ENCODE peak calls at places on chromosome 17, in five cellular contexts. D is RWPE1; K is AG10803; S is activated CD4-positive, alpha-beta T cell treated with anti-CD3 and anti-CD28 coated beads, Interleukin-2, amount 10 ng/mL, durations not matched to agents 7 days and 5 days; C is coronary artery. L is an unnamed sample.

GRCh38 chr17:47967607-47968252 is 3.2 kb upstream of the CDK5RAP3 start:
- DNase-seq in D (peak), K (peak), S (no peak), C (no peak), L (peak)

GRCh38 chr17:78890111-78890897 is 12.7 kb downstream of the CEP295NL start:
- DNase-seq in D (no peak), K (no peak), S (peak), C (no peak), L (no peak)

GRCh38 chr17:57577751-57578607 is 167.1 kb downstream of the CCDC182 start:
- DNase-seq in D (no peak), K (peak), S (no peak), C (no peak), L (no peak)

GRCh38 chr17:82320956-82321927 is 3.8 kb upstream of the CD7 start:
- DNase-seq in D (no peak), K (no peak), S (peak), C (no peak), L (no peak)

GRCh38 chr17:77405867-77406513 is 265.2 kb downstream of the SEC14L1 start:
- DNase-seq in D (no peak), K (no peak), S (peak), C (no peak), L (no peak)

GRCh38 chr17:49063652-49064051 is 66.5 kb downstream of the IGF2BP1 start:
- DNase-seq in D (no peak), K (peak), S (no peak), C (no peak), L (peak)

GRCh38 chr17:74524751-74525725 is 6.2 kb downstream of the CD300LB start:
- DNase-seq in D (no peak), K (no peak), S (no peak), C (peak), L (no peak)

GRCh38 chr17:31413871-31414589 is 22.6 kb downstream of the RAB11FIP4 start:
- DNase-seq in D (peak), K (peak), S (no peak), C (no peak), L (peak)

GRCh38 chr17:15957206-15957605 is 12.3 kb downstream of the ADORA2B start:
- DNase-seq in D (no peak), K (no peak), S (no peak), C (no peak), L (no peak)

GRCh38 chr17:78138204-78139060 is 7.8 kb upstream of the C17orf99 start:
- DNase-seq in D (no peak), K (no peak), S (no peak), C (peak), L (no peak)

GRCh38 chr17:29039764-29040598 is 3.0 kb upstream of the PIPOX start:
- DNase-seq in D (peak), K (peak), S (no peak), C (no peak), L (peak)

GRCh38 chr17:17487998-17488397 is 8.2 kb downstream of the RASD1 start:
- DNase-seq in D (no peak), K (no peak), S (no peak), C (no peak), L (no peak)

GRCh38 chr17:82126479-82127314 is 28.7 kb upstream of the FASN start:
- DNase-seq in D (no peak), K (no peak), S (peak), C (no peak), L (no peak)

GRCh38 chr17:17900615-17901520 is 64.1 kb upstream of the SREBF1 start:
- DNase-seq in D (peak), K (peak), S (no peak), C (peak), L (peak)

GRCh38 chr17:43984521-43984920 is 19.9 kb upstream of the NAGS start:
- DNase-seq in D (no peak), K (no peak), S (no peak), C (no peak), L (no peak)

GRCh38 chr17:48335858-48336500 is 94.0 kb downstream of the SKAP1 start:
- DNase-seq in D (peak), K (peak), S (peak), C (no peak), L (peak)

GRCh38 chr17:2259769-2260536 is 43.6 kb downstream of the SMG6 start:
- DNase-seq in D (no peak), K (peak), S (peak), C (no peak), L (no peak)

GRCh38 chr17:27631897-27632725 is 1.1 kb downstream of the LGALS9 start:
- DNase-seq in D (no peak), K (no peak), S (no peak), C (no peak), L (no peak)